ENCODE peak calls at places on chromosomes 4 and X, in four cellular contexts. C is GM23338, E is foreskin keratinocyte, B is right cardiac atrium. Z is an unnamed sample.

GRCh38 chr4:175971393-175972179 is 94.1 kb upstream of the WDR17 start:
- ATAC-seq in C (peak), B (no peak), E (no peak), Z (no peak)

GRCh38 chrX:118717703-118718391 is 9.6 kb upstream of the IL13RA1 start:
- ATAC-seq in C (no peak), E (no peak), B (no peak), Z (no peak)

GRCh38 chr4:173490817-173491518 is 39.1 kb downstream of the HAND2 start:
- ATAC-seq in B (peak), C (peak), E (peak), Z (peak)

GRCh38 chr4:17817027-17817426 is 6.2 kb downstream of the NCAPG start:
- ATAC-seq in E (peak), C (peak), B (peak), Z (peak)

GRCh38 chr4:26192921-26193894 is 127.6 kb upstream of the RBPJ start:
- ATAC-seq in E (no peak), B (no peak), C (no peak), Z (no peak)

GRCh38 chr4:159002950-159003349 is 99.9 kb upstream of the RAPGEF2 start:
- ATAC-seq in C (no peak), B (peak), E (no peak), Z (peak)

GRCh38 chr4:40856836-40857362 is 107.1 kb downstream of the NSUN7 start:
- ATAC-seq in C (peak), E (peak), B (peak), Z (peak)

GRCh38 chr4:14833053-14833452 is 169.2 kb upstream of the CPEB2 start:
- ATAC-seq in C (no peak), E (no peak), B (no peak), Z (no peak)

GRCh38 chrX:53073115-53073581 is 9.0 kb upstream of the TSPYL2 start:
- ATAC-seq in E (no peak), C (peak), B (no peak), Z (peak)

GRCh38 chrX:134246282-134246681 is 9.3 kb downstream of the CCDC160 start:
- ATAC-seq in C (peak), E (no peak), B (no peak), Z (no peak)

GRCh38 chr4:1596393-1596792 is 87.7 kb downstream of the FAM53A start:
- ATAC-seq in B (no peak), C (peak), E (no peak), Z (no peak)

GRCh38 chrX:143669395-143669794 is 33.5 kb upstream of the SLITRK4 start:
- ATAC-seq in B (no peak), C (no peak), E (no peak), Z (no peak)

GRCh38 chr4:85790582-85790981 is 315.6 kb downstream of the ARHGAP24 start:
- ATAC-seq in E (no peak), C (no peak), B (no peak), Z (peak)

GRCh38 chrX:151825927-151826471 is 86.7 kb upstream of the MAGEA4 start:
- ATAC-seq in E (peak), B (peak), C (no peak), Z (peak)

GRCh38 chr4:7677086-7677485 is 242.4 kb upstream of the PSAPL1 start:
- ATAC-seq in C (no peak), B (no peak), E (no peak), Z (no peak)

GRCh38 chr4:94827481-94828110 is 69.8 kb downstream of the BMPR1B start:
- ATAC-seq in B (no peak), C (no peak), E (peak), Z (peak)

GRCh38 chr4:25379591-25379990 is 2.5 kb downstream of the ANAPC4 start:
- ATAC-seq in B (no peak), C (no peak), E (no peak), Z (no peak)

GRCh38 chr4:3827616-3828492 is 61.7 kb downstream of the ADRA2C start:
- ATAC-seq in B (peak), C (no peak), E (no peak), Z (peak)

GRCh38 chrX:12872741-12873140 is 5.9 kb downstream of the TLR7 start:
- ATAC-seq in B (no peak), C (no peak), E (no peak), Z (no peak)

GRCh38 chrX:120306640-120307039 is 4.6 kb downstream of the TMEM255A start:
- ATAC-seq in C (no peak), E (no peak), B (no peak), Z (no peak)

GRCh38 chrX:4935387-4935786 is 1221.9 kb upstream of the PRKX start:
- ATAC-seq in B (no peak), C (no peak), E (no peak), Z (no peak)

GRCh38 chr4:54318904-54319303 is 89.8 kb downstream of the PDGFRA start:
- ATAC-seq in B (no peak), C (peak), E (peak), Z (peak)

Z was measured in SK-N-SH treated with all-trans-retinoic acid at 6 μM for 48 hours.